ENCODE peak calls at places on chromosomes 3 and 15, in ten cellular contexts. E is esophagus squamous epithelium, R is stomach, U is lower leg skin, S is uterus, Q is HCT116, H is A549, D is ovary, A is body of pancreas, B is spleen. N is an unnamed sample.

GRCh38 chr15:74306801-74307217 is 60.6 kb downstream of the CYP11A1 start:
- DNase-seq in E (no peak), R (no peak), U (no peak), S (no peak), Q (no peak), H (no peak), D (no peak), A (no peak), B (no peak), N (no peak)

GRCh38 chr3:189606774-189607173 is 24.4 kb upstream of the TP63 start:
- DNase-seq in E (no peak), R (no peak), U (no peak), S (no peak), Q (no peak), H (no peak), D (no peak), A (no peak), B (no peak), N (no peak)

GRCh38 chr15:99343836-99344551 is 92.7 kb downstream of the LRRC28 start:
- DNase-seq in E (no peak), R (no peak), U (no peak), S (peak; percentile 28), Q (no peak), H (peak; percentile 35), D (peak; percentile 43), A (no peak), B (peak; percentile 76), N (no peak)

GRCh38 chr3:170149016-170149415 is 32.5 kb downstream of the PHC3 start:
- DNase-seq in E (no peak), R (no peak), U (no peak), S (no peak), Q (no peak), H (no peak), D (no peak), A (peak; percentile 67), B (no peak), N (no peak)

GRCh38 chr3:169665264-169666078 is 2.0 kb upstream of the MECOM start:
- DNase-seq in E (no peak), R (no peak), U (no peak), S (no peak), Q (no peak), H (no peak), D (no peak), A (no peak), B (no peak), N (no peak)

GRCh38 chr15:98628216-98628615 is 20.1 kb upstream of the IGF1R start:
- DNase-seq in E (no peak), R (no peak), U (no peak), S (no peak), Q (no peak), H (no peak), D (no peak), A (no peak), B (no peak), N (no peak)

GRCh38 chr15:90705212-90705611 is 11.9 kb upstream of the BLM start:
- DNase-seq in E (no peak), R (no peak), U (peak; percentile 39), S (no peak), Q (no peak), H (no peak), D (no peak), A (no peak), B (no peak), N (no peak)

GRCh38 chr3:195580733-195581443 is 2.9 kb downstream of the APOD start:
- DNase-seq in E (no peak), R (no peak), U (no peak), S (no peak), Q (no peak), H (no peak), D (peak; percentile 42), A (no peak), B (no peak), N (no peak)

GRCh38 chr15:58458076-58458475 is 26.3 kb downstream of the LIPC start:
- DNase-seq in E (no peak), R (no peak), U (no peak), S (no peak), Q (no peak), H (no peak), D (no peak), A (no peak), B (no peak), N (no peak)

GRCh38 chr3:16252243-16252978 is 12.3 kb downstream of the DPH3 start:
- DNase-seq in E (no peak), R (no peak), U (no peak), S (no peak), Q (no peak), H (no peak), D (no peak), A (peak; percentile 38), B (no peak), N (no peak)

GRCh38 chr15:95557226-95558046 is 773.1 kb upstream of the NR2F2 start:
- DNase-seq in E (no peak), R (no peak), U (no peak), S (peak; percentile 22), Q (peak; percentile 83), H (peak; percentile 88), D (no peak), A (no peak), B (no peak), N (no peak)

GRCh38 chr3:177427540-177427939 is 230.3 kb upstream of the TBL1XR1 start:
- DNase-seq in E (no peak), R (no peak), U (no peak), S (no peak), Q (no peak), H (no peak), D (no peak), A (no peak), B (no peak), N (no peak)

GRCh38 chr3:15476378-15476777 is 45.1 kb downstream of the COLQ start:
- DNase-seq in E (no peak), R (no peak), U (no peak), S (no peak), Q (no peak), H (no peak), D (no peak), A (no peak), B (no peak), N (peak; percentile 34)

GRCh38 chr3:66475386-66476020 is 25.3 kb downstream of the LRIG1 start:
- DNase-seq in E (no peak), R (no peak), U (no peak), S (no peak), Q (no peak), H (no peak), D (no peak), A (peak; percentile 57), B (no peak), N (no peak)
- H3K4me3 ChIP-seq in E (no peak overlapping the region), R (no peak overlapping the region), U (no peak overlapping the region), S (no peak overlapping the region), Q (no peak overlapping the region), H (no peak overlapping the region), D (no peak overlapping the region), A (no peak overlapping the region), B (no peak overlapping the region), N (no peak overlapping the region)

GRCh38 chr3:44555753-44556152 is 760 bp downstream of the ZKSCAN7 start:
- DNase-seq in E (no peak), R (no peak), U (no peak), S (no peak), Q (no peak), H (no peak), D (no peak), A (no peak), B (no peak), N (no peak)
- TF ChIP-seq POLR2A in E (no peak), R (no peak), U (no peak), S (no peak), Q (no peak), H (no peak), D (no peak), A (no peak), B (no peak), N (no peak)

GRCh38 chr15:43135351-43135750 is 2.0 kb downstream of the TMEM62 start:
- DNase-seq in E (no peak), R (no peak), U (no peak), S (no peak), Q (no peak), H (no peak), D (no peak), A (no peak), B (no peak), N (no peak)

GRCh38 chr15:43134157-43134637 is 811 bp downstream of the TMEM62 start:
- DNase-seq in E (no peak), R (no peak), U (no peak), S (no peak), Q (no peak), H (no peak), D (no peak), A (no peak), B (no peak), N (no peak)

GRCh38 chr15:43127752-43128151 is 5.6 kb upstream of the TMEM62 start:
- DNase-seq in E (no peak), R (no peak), U (no peak), S (no peak), Q (no peak), H (no peak), D (no peak), A (peak; percentile 71), B (no peak), N (no peak)

GRCh38 chr15:43133429-43134156 is at the start of gene TMEM62:
- DNase-seq in E (peak; percentile 33), R (peak; percentile 93), U (peak; percentile 95), S (peak; percentile 62), Q (peak; percentile 76), H (peak; percentile 68), D (peak; percentile 74), A (peak; percentile 95), B (peak; percentile 96), N (peak; percentile 90)

GRCh38 chr15:43132830-43133428 is 457 bp upstream of the TMEM62 start:
- DNase-seq in E (no peak), R (peak; percentile 36), U (no peak), S (no peak), Q (no peak), H (no peak), D (no peak), A (peak; percentile 19), B (peak; percentile 79), N (no peak)
- H3K4me3 ChIP-seq in E (peak overlapping the region; percentile 78), R (peak overlapping the region; percentile 96), U (peak overlapping the region; percentile 91), S (peak overlapping the region; percentile 87), Q (peak overlapping the region; percentile 66), H (peak overlapping the region; percentile 95), D (peak overlapping the region; percentile 52), A (peak overlapping the region; percentile 95), B (peak overlapping the region; percentile 66), N (peak overlapping the region; percentile 96)

GRCh38 chr3:100710355-100711198 is 1.3 kb downstream of the TFG start:
- DNase-seq in E (no peak), R (peak; percentile 32), U (no peak), S (no peak), Q (peak; percentile 31), H (peak; percentile 82), D (no peak), A (peak; percentile 38), B (no peak), N (no peak)

GRCh38 chr3:100706365-100706764 is 2.9 kb upstream of the TFG start:
- DNase-seq in E (no peak), R (no peak), U (no peak), S (no peak), Q (no peak), H (no peak), D (no peak), A (no peak), B (no peak), N (no peak)

GRCh38 chr3:100708644-100708988 is 678 bp upstream of the TFG start:
- DNase-seq in E (no peak), R (no peak), U (no peak), S (no peak), Q (no peak), H (peak; percentile 18), D (no peak), A (no peak), B (no peak), N (no peak)

GRCh38 chr3:100709840-100710235 is 544 bp downstream of the TFG start:
- DNase-seq in E (peak; percentile 2), R (no peak), U (peak; percentile 88), S (peak; percentile 43), Q (no peak), H (peak; percentile 21), D (peak; percentile 66), A (peak; percentile 25), B (peak; percentile 90), N (no peak)

GRCh38 chr3:100708989-100709839 is at the start of gene TFG:
- DNase-seq in E (peak; percentile 80), R (peak; percentile 98), U (peak; percentile 100), S (peak; percentile 99), Q (peak; percentile 98), H (peak; percentile 99), D (peak; percentile 99), A (peak; percentile 99), B (peak; percentile 98), N (peak; percentile 98)
- TF ChIP-seq POLR2A in E (no peak), R (peak; percentile 47), U (peak; percentile 31), S (peak; percentile 79), Q (peak; percentile 77), H (peak; percentile 62), D (peak; percentile 71), A (peak; percentile 64), B (peak; percentile 20), N (peak; percentile 31)